ENCODE peak calls at places on chromosomes 13 and 19, in six cellular contexts. G is Panc1, C is GM12878, Q is esophagus muscularis mucosa, O is SK-N-SH, N is HCT116. B is an unnamed sample. For H3K4me1, the result is how much of the 10 kb centered on the place peaks cover.

GRCh38 chr13:105972306-105972721 is 563.1 kb downstream of the EFNB2 start:
- DNase-seq in G (no peak), C (no peak), Q (peak), O (no peak), N (no peak), B (no peak)

GRCh38 chr13:33228645-33229445 is 56.7 kb downstream of the STARD13 start:
- DNase-seq in G (no peak), C (no peak), Q (no peak), O (peak), N (peak), B (no peak)

GRCh38 chr13:37175996-37176395 is 70.5 kb upstream of the CSNK1A1L start:
- DNase-seq in G (no peak), C (no peak), Q (no peak), O (no peak), N (no peak), B (no peak)

GRCh38 chr13:48660356-48661076 is 6.8 kb downstream of the CYSLTR2 start:
- DNase-seq in G (no peak), C (peak), Q (peak), O (no peak), N (no peak), B (no peak)

GRCh38 chr19:21110183-21110582 is 28.2 kb downstream of the ZNF714 start:
- DNase-seq in G (no peak), C (no peak), Q (no peak), O (no peak), N (no peak), B (no peak)

GRCh38 chr13:109816979-109817275 is 30.5 kb upstream of the IRS2 start:
- DNase-seq in G (no peak), C (no peak), Q (no peak), O (no peak), N (no peak), B (no peak)

GRCh38 chr13:53445682-53446081 is 417.1 kb downstream of the OLFM4 start:
- DNase-seq in G (no peak), C (no peak), Q (no peak), O (no peak), N (no peak), B (no peak)

GRCh38 chr19:46428278-46429141 is at the start of gene PNMA8C:
- DNase-seq in G (no peak), C (no peak), Q (no peak), O (peak), N (no peak), B (no peak)

GRCh38 chr19:54489341-54489740 is 13.3 kb upstream of the LAIR2 start:
- DNase-seq in G (no peak), C (no peak), Q (no peak), O (no peak), N (no peak), B (no peak)

GRCh38 chr13:36148436-36148835 is 17.3 kb upstream of the DCLK1 start:
- DNase-seq in G (no peak), C (no peak), Q (no peak), O (no peak), N (no peak), B (no peak)

GRCh38 chr13:39952244-39953233 is 297.1 kb downstream of the COG6 start:
- DNase-seq in G (no peak), C (no peak), Q (no peak), O (no peak), N (no peak), B (no peak)

GRCh38 chr19:39405261-39405912 is 1.3 kb upstream of the ZFP36 start:
- DNase-seq in G (no peak), C (no peak), Q (no peak), O (no peak), N (no peak), B (no peak)

GRCh38 chr13:49935171-49936084 is 712 bp downstream of the SPRYD7 start:
- DNase-seq in G (no peak), C (no peak), Q (no peak), O (no peak), N (peak), B (no peak)

GRCh38 chr13:50610238-50610637 is 233.3 kb downstream of the DLEU7 start:
- DNase-seq in G (no peak), C (no peak), Q (no peak), O (no peak), N (no peak), B (no peak)

GRCh38 chr13:41352935-41353801 is 42.1 kb downstream of the NAA16 start:
- DNase-seq in G (peak), C (peak), Q (no peak), O (peak), N (peak), B (no peak)

GRCh38 chr13:105991622-105992254 is 543.7 kb downstream of the EFNB2 start:
- DNase-seq in G (no peak), C (no peak), Q (peak), O (no peak), N (no peak), B (peak)

GRCh38 chr13:37833411-37833810 is 36.2 kb downstream of the TRPC4 start:
- DNase-seq in G (no peak), C (no peak), Q (no peak), O (no peak), N (no peak), B (no peak)

GRCh38 chr13:59446391-59446790 is 717.3 kb downstream of the DIAPH3 start:
- DNase-seq in G (no peak), C (no peak), Q (no peak), O (no peak), N (no peak), B (no peak)

GRCh38 chr13:66322193-66322592 is 907.9 kb downstream of the PCDH9 start:
- DNase-seq in G (no peak), C (no peak), Q (no peak), O (peak), N (no peak), B (no peak)

GRCh38 chr13:103140001-103140671 is 73.9 kb upstream of the SLC10A2 start:
- DNase-seq in G (peak), C (peak), Q (no peak), O (peak), N (peak), B (no peak)

GRCh38 chr19:9871626-9872338 is 36.7 kb downstream of the PIN1 start:
- DNase-seq in G (no peak), C (no peak), Q (no peak), O (no peak), N (no peak), B (no peak)

GRCh38 chr13:74770361-74770760 is 636.2 kb upstream of the KLF12 start:
- DNase-seq in G (no peak), C (no peak), Q (no peak), O (no peak), N (no peak), B (no peak)

GRCh38 chr13:74046461-74046860 is 87.7 kb downstream of the KLF12 start:
- DNase-seq in G (no peak), C (no peak), Q (no peak), O (no peak), N (no peak), B (no peak)

GRCh38 chr19:34667349-34668076 is 9.4 kb downstream of the SCGB2B2 start:
- DNase-seq in G (no peak), C (no peak), Q (no peak), O (no peak), N (no peak), B (no peak)

GRCh38 chr13:25375727-25376358 is 4.1 kb downstream of the ATP8A2 start:
- DNase-seq in G (peak), C (no peak), Q (no peak), O (peak), N (peak), B (no peak)

GRCh38 chr13:99642006-99642405 is 140.7 kb downstream of the TM9SF2 start:
- DNase-seq in G (no peak), C (no peak), Q (peak), O (no peak), N (no peak), B (no peak)

GRCh38 chr13:21402586-21403307 is 56.4 kb downstream of the ZDHHC20 start:
- DNase-seq in G (no peak), C (no peak), Q (no peak), O (no peak), N (peak), B (no peak)
- H3K27ac ChIP-seq in G (no peak), C (no peak), Q (no peak), O (peak), N (peak), B (no peak)

GRCh38 chr13:112781881-112782361 is 92.1 kb downstream of the ATP11A start:
- DNase-seq in G (no peak), C (no peak), Q (no peak), O (peak), N (no peak), B (peak)
- TF ChIP-seq POLR2AphosphoS5 in G (no peak), C (no peak), Q (no peak), O (no peak), N (no peak), B (no peak)

DNA sequence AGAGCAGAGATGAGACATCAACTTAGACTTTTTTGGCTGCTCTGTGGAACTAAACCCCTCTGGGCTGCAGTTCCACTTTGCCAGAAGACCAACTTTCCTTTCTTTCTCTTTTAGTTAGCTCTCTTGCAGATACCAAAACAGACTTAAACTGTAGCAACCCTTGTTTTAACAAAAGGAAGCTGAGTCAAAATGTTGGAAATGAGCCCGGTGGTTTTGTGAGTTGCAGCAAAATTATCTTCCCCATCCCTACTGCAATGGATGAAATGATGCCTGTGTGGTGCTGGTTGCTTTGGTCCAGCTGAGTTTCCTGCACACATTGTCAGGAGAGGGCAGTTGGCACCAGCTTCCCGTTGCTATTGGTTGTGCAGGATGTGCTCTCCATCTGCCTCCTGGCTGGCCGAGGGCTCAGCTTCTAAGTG is 115.3 kb downstream of the LRCH1 start:
- DNase-seq in G (no peak), C (no peak), Q (no peak), O (no peak), N (no peak), B (no peak)
- H3K4me1 ChIP-seq in G (under half), C (under half), Q (half or more), O (under half), N (under half), B (under half)

DNA sequence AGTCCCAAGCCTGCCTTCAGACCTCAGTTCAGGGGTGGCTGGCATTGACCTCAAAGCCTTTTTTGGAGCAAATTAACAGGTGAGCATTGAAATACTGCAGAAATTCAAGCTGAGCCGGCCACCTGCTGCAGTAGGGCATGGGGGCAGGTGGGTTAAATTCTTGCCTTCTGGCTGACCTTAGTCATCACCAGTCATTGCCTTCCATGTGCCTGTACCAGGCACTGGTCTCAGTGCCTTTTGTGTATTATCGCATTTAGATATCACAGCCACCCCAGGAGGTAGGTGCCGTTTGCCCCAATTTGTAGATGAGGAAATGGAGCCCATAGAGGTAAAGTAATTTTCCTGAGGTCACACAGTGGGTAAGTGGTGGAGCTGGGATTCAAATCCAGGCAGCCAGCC is 7.2 kb downstream of the PPP1R37 start:
- DNase-seq in G (no peak), C (no peak), Q (no peak), O (no peak), N (no peak), B (no peak)
- H3K27ac ChIP-seq in G (no peak), C (no peak), Q (no peak), O (no peak), N (no peak), B (peak)

GRCh38 chr19:31211088-31211487 is 138.1 kb downstream of the TSHZ3 start:
- DNase-seq in G (no peak), C (no peak), Q (no peak), O (no peak), N (no peak), B (no peak)

GRCh38 chr19:31214997-31215396 is 134.2 kb downstream of the TSHZ3 start:
- DNase-seq in G (no peak), C (no peak), Q (no peak), O (no peak), N (no peak), B (no peak)

DNA sequence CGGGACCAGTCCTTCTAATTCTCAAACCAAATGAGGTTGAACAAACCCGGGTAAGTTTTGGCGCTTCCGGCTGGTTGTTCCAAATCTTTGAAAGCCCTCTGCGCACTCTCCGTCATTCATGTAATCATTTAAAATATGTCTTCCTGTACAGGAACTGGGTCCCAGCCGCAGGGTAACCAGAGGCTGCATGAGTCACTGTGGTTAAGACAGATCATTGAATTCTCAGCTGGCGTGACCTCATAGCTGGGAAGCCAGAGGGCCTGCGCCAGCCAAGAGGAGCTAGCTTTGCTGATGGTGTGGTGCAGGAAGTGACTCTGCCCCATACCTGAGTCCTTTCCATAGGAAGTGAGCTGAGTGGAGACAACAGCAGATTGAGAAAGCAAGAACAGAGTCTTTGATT is 135.2 kb downstream of the TSHZ3 start:
- DNase-seq in G (peak), C (no peak), Q (no peak), O (peak), N (no peak), B (no peak)
- TF ChIP-seq POLR2AphosphoS5 in G (no peak), C (no peak), Q (peak), O (peak), N (no peak), B (peak)

DNA sequence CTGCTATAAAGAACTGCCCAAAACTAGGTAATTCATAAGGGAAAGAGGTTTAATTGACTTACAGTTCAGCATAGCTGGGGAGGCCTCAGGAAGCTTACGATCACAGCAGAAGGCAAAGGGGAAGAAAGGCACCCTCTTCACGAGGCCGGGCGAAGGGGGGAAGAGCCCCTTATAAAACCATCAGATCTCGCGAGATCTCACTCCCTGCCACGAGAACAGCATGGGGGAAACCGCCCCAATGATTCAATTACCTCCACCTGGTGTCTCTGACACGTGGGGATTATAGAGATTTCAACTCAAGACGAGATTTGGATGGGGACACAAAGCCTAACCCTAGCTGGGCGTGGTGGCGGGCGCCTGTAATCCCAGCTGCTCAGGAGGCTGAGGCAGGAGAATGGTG is 42.8 kb downstream of the SLC6A16 start:
- DNase-seq in G (no peak), C (no peak), Q (no peak), O (no peak), N (no peak), B (no peak)
- H3K4me1 ChIP-seq in G (under half), C (under half), Q (under half), O (under half), N (under half), B (under half)

GRCh38 chr19:56131651-56132050 is 9.4 kb upstream of the ZNF444 start:
- DNase-seq in G (no peak), C (no peak), Q (no peak), O (no peak), N (no peak), B (no peak)
- H3K27ac ChIP-seq in G (no peak), C (no peak), Q (peak), O (peak), N (no peak), B (no peak)

DNA sequence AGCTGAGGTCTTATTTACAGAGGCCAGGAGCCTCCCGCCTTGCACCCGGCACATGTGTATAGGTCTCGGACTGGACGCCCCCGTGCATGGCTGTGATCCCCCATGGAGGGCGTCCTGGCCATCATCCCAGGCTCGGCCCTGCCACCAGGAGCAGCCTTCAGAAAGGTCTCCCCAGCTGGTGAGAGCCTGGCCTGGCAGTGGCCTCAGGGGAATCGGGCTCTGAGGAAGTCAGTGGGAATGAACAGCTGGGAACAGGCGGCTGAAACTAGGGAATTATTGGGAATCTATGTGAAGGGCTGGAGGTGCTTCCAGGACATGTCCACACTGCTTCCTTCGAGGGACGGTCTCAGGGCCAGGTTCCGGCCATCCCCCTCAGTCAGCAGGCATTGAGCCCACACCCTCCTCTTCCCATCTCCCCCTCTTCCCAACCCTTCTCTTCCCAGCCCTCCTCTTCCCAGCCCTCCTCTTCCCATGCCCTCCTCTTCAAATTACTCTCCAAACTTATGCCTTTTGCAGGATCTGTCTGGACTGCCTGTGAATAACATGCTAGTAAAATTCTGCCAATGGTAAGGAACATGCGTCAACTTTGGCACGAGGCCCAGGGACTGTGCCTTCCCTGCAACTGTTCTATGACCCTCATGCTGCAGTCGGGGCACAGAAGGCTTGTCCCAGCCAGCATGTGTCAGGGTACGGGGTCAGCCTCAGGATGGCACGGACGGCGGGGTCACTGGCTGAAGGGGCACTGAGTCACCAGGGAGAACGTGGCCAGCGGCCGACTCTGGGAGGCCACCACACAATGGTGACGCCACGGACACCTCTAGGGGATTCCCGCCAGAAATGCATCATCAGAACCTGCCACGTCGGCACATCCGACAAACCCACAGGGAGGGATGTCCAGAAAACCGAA is 24.2 kb upstream of the C13orf46 start:
- DNase-seq in G (no peak), C (no peak), Q (no peak), O (peak), N (no peak), B (no peak)
- TF ChIP-seq POLR2AphosphoS5 in G (no peak), C (no peak), Q (no peak), O (no peak), N (no peak), B (no peak)

B was measured in vagina.